ENCODE peak calls at places on chromosomes 13 and 19, in five cellular contexts. Q is testis, K is upper lobe of left lung, P is endothelial cell of umbilical vein, H is adrenal gland. N is an unnamed sample.
A peak's percentile ranks its signal among the peaks of the same experiment; 100 is the strongest.

GRCh38 chr13:111270765-111271164 is 49.7 kb upstream of the TEX29 start:
- DNase-seq in Q (no peak), K (no peak), P (no peak), H (no peak), N (no peak)

GRCh38 chr13:28137556-28137955 is 789 bp upstream of the PAN3 start:
- DNase-seq in Q (no peak), K (no peak), P (no peak), H (no peak), N (no peak)

GRCh38 chr19:37991841-37992248 is 84.8 kb downstream of the SIPA1L3 start:
- DNase-seq in Q (no peak), K (peak; percentile 54), P (no peak), H (no peak), N (no peak)

GRCh38 chr19:19170053-19170945 is at the start of gene MEF2B:
- DNase-seq in Q (peak; percentile 87), K (peak; percentile 86), P (peak; percentile 58), H (peak; percentile 78), N (peak; percentile 83)

GRCh38 chr13:32115069-32115468 is 83.5 kb downstream of the FRY start:
- DNase-seq in Q (no peak), K (no peak), P (peak; percentile 47), H (no peak), N (no peak)

GRCh38 chr13:76016799-76017198 is 380.7 kb downstream of the LMO7 start:
- DNase-seq in Q (peak; percentile 59), K (no peak), P (peak; percentile 52), H (no peak), N (no peak)

GRCh38 chr19:50669319-50670101 is 20.3 kb downstream of the C19orf81 start:
- DNase-seq in Q (peak; percentile 62), K (no peak), P (peak; percentile 31), H (no peak), N (no peak)

GRCh38 chr19:51687791-51688664 is 5.1 kb upstream of the SPACA6 start:
- DNase-seq in Q (peak; percentile 59), K (peak; percentile 69), P (peak; percentile 54), H (peak; percentile 84), N (no peak)

GRCh38 chr19:36950335-36951119 is 34.4 kb downstream of the ZNF568 start:
- DNase-seq in Q (no peak), K (no peak), P (no peak), H (no peak), N (no peak)

DNA sequence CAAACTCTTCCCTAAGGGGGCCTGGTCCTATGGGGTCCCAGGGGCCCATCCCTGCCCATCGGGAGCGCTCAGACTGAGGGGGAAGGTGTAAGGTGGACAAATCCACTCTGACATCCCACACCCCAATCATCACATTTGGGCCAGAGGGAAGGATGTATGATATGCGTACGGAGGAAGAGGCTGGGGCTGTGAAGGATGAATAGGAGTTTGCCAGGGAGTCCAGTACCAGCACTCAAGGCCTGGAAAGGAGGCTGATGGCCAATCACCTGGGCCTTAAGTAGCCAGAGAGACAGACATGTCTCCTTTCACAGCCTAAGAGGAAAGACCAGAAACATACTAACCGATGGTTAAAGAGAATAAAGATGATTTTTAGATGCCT is 14.9 kb downstream of the TJP3 start:
- DNase-seq in Q (no peak), K (no peak), P (no peak), H (no peak), N (no peak)
- H3K27ac ChIP-seq in Q (no peak overlapping the region), K (no peak overlapping the region), P (no peak overlapping the region), H (no peak overlapping the region), N (no peak overlapping the region)

DNA sequence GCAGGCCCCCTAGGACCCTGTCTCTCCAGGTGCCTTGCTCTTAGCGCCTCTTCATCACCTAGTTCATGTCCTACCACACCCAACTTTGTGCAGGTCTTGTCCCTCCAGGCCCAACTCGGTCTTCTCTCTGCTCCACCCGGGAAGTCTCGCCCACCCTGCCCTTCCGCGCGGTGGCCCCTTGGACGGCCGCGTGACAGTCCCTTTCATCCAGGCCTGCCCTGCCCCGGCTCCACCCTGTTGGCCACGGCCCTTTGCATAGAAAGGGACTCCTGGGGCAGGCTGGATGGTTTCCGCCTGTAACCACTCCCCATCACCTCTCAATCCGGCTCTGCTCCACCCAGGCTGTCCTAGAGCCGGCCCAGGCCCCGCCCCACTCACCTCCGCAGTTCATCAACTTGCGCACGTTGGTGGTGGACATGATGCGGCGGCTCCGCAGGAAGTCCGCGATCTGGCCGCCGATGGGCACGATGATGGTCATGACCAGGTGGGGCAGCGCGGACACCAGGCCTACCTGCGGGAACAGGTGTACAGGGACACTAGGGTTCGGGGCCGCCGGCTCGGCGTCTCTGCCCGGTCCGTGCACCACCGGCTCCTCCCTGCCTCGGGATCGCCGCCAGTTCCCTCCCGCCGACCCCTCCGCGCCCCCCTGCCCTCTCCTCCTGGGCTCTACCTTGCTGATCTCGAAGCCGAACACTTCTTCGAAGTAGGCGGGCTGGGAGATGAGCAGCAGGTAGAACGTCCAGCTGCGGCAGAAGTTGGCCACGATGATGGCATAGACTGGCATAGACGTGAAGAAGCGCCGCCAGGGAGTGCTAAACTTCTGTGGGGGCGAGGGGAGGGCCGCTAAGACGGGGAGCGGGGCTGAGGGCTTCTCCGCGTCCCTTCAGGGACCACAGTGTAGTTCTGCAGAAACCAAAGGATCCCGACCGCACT is 7.2 kb downstream of the GFY start:
- DNase-seq in Q (no peak), K (no peak), P (no peak), H (no peak), N (no peak)
- H3K27me3 ChIP-seq in Q (no peaks in the 10 kb centered on the region), K (peaks cover 74% of the 10 kb centered on the region), P (peaks cover 74% of the 10 kb centered on the region), H (peaks cover 75% of the 10 kb centered on the region), N (peaks cover 7% of the 10 kb centered on the region)

DNA sequence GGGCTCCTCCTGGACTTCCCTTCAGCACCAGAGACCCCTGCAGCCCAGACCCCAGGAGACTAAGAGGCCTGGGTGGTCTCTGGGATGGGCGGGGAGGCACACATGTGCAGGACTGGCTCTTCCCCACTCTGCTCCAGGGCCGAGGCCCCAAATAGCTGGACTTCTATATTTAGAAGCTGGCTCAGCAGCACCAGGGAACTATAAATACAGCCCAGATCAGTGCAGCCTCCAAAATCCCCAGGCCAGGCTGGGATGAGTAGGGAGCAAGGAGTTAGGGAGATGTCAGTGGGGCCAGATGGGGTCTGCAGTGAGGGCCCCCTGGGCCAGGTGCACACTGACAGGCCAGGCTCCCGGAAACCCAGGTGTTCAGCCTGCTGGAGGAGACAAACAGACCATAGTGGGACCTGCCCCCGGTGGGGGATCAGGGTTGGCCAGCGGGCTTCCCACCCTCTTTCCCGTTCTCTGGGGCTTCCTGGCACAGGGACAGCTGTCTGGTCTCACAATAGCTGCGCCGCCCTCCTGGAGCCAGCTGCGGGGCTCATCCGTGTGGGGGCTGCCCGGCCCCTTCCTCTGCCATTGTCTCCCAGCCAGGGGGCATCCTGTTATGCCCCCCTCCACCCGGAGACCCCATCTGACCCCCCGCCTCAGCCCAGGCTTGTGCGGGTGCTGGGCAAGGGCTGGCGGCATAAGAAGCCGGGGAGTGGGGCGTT is 5.5 kb upstream of the ADGRE5 start:
- DNase-seq in Q (peak; percentile 45), K (no peak), P (peak; percentile 43), H (no peak), N (no peak)
- TF ChIP-seq POLR2A in Q (no peak), K (no peak), P (no peak), H (no peak), N (no peak)

GRCh38 chr19:35528218-35529038 is at the start of gene SBSN:
- DNase-seq in Q (no peak), K (no peak), P (no peak), H (no peak), N (no peak)

GRCh38 chr19:35525873-35526272 is 2.2 kb downstream of the SBSN start:
- DNase-seq in Q (no peak), K (no peak), P (no peak), H (no peak), N (no peak)

GRCh38 chr19:35531291-35531690 is 2.0 kb upstream of the GAPDHS start:
- DNase-seq in Q (no peak), K (no peak), P (no peak), H (no peak), N (no peak)

GRCh38 chr19:35533201-35533821 is at the start of gene GAPDHS:
- DNase-seq in Q (peak; percentile 43), K (no peak), P (no peak), H (no peak), N (no peak)

DNA sequence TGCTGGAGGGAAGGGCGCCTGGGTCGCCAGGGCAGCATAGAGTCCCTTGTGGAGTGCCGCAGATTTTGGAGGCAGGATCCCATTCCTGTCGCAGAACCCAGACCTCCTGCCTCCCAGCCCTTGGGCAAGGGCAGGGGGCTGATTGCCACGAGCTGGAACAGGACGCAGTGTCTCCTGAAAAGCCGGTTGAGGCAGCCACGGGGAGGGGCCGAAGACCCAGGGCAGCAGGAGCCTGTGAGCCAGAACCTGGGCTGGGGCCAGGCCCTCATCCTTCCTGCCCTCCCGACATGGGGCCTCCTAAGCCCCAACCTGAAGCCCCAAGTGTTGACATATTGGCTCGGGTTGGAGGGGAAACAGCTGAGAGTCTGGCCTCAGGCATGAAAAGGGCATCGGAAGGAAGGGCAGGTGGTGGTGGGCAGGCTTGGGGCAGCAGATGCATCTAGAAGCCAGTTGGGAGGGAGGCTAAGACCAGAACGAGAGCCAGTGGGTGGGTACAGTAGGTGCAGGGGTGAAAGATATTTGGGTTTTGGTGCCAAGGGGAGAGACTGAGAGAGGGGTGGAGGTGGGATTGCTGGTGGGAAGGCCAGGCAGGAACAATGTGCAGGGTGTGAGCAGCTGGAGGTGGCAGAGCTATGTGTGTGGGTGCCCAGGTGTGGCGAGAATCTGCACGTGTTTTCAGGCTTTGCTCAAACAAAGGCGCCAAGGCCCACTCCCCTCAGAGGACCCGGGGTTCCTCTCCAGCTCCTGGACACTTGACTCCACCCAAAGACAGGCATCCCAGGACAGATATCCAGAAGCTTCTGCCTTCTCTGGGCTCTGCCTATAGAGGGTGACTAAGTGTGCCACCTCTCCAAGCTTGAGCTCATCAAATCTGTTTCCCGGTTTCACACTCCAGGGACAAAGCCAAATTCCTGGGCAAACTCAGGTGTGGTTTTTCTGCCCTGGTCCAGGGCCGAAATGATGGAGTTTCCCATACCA is 1.4 kb upstream of the SBSN start:
- DNase-seq in Q (no peak), K (no peak), P (no peak), H (no peak), N (no peak)
- H3K27ac ChIP-seq in Q (no peak overlapping the region), K (no peak overlapping the region), P (no peak overlapping the region), H (no peak overlapping the region), N (no peak overlapping the region)